ENCODE peak calls at places on chromosomes 5 and 9, in seven cellular contexts. N is mesenchymal stem cell; H is aorta; Z is sigmoid colon; P is CD8-positive, alpha-beta T cell; F is transverse colon; J is right atrium auricular region. L is an unnamed sample. For H3K36me3, the result is how much of the 10 kb centered on the place peaks cover.

GRCh38 chr5:27038476-27038875 is at the start of gene CDH9:
- DNase-seq in N (peak), H (no peak), Z (no peak), P (no peak), F (no peak), J (no peak), L (no peak)

GRCh38 chr5:168881427-168882149 is 302.4 kb upstream of the PANK3 start:
- DNase-seq in N (no peak), H (no peak), Z (no peak), P (no peak), F (no peak), J (no peak), L (no peak)

GRCh38 chr5:138425079-138425478 is 13.8 kb upstream of the REEP2 start:
- DNase-seq in N (no peak), H (no peak), Z (no peak), P (no peak), F (no peak), J (no peak), L (no peak)

GRCh38 chr5:140169410-140169809 is 5.6 kb upstream of the CYSTM1 start:
- DNase-seq in N (peak), H (no peak), Z (no peak), P (no peak), F (no peak), J (no peak), L (no peak)

GRCh38 chr5:53972314-53972713 is 338.1 kb downstream of the ARL15 start:
- DNase-seq in N (no peak), H (no peak), Z (no peak), P (no peak), F (no peak), J (no peak), L (no peak)

GRCh38 chr9:98081477-98082219 is 25.1 kb downstream of the NANS start:
- DNase-seq in N (peak), H (no peak), Z (no peak), P (no peak), F (peak), J (no peak), L (no peak)

GRCh38 chr5:126896170-126896717 is 119.3 kb downstream of the LMNB1 start:
- DNase-seq in N (no peak), H (no peak), Z (no peak), P (no peak), F (no peak), J (no peak), L (no peak)

GRCh38 chr9:129783516-129784361 is 19.2 kb upstream of the TOR1B start:
- DNase-seq in N (peak), H (peak), Z (peak), P (peak), F (peak), J (peak), L (peak)

GRCh38 chr5:110785356-110785755 is 46.5 kb downstream of the SLC25A46 start:
- DNase-seq in N (no peak), H (no peak), Z (no peak), P (no peak), F (no peak), J (no peak), L (no peak)

GRCh38 chr5:90421136-90421535 is 11.6 kb upstream of the CETN3 start:
- DNase-seq in N (peak), H (no peak), Z (no peak), P (no peak), F (peak), J (no peak), L (no peak)

GRCh38 chr5:139481122-139481533 is 1.4 kb downstream of the STING1 start:
- DNase-seq in N (no peak), H (peak), Z (peak), P (no peak), F (no peak), J (no peak), L (peak)

GRCh38 chr9:35698231-35698630 is 8.5 kb upstream of the TPM2 start:
- DNase-seq in N (no peak), H (no peak), Z (peak), P (no peak), F (no peak), J (no peak), L (no peak)

GRCh38 chr5:109195667-109196066 is 214.1 kb downstream of the PJA2 start:
- DNase-seq in N (no peak), H (no peak), Z (no peak), P (no peak), F (no peak), J (no peak), L (no peak)

GRCh38 chr9:88521308-88521707 is 13.7 kb upstream of the NXNL2 start:
- DNase-seq in N (no peak), H (peak), Z (no peak), P (no peak), F (no peak), J (no peak), L (no peak)
- H3K36me3 ChIP-seq in N (under half), H (under half), Z (under half), P (under half), F (under half), J (under half), L (under half)

GRCh38 chr9:69719368-69719767 is 40.4 kb downstream of the PTAR1 start:
- DNase-seq in N (peak), H (no peak), Z (no peak), P (no peak), F (no peak), J (no peak), L (no peak)
- H3K36me3 ChIP-seq in N (half or more), H (under half), Z (half or more), P (under half), F (under half), J (under half), L (under half)

DNA sequence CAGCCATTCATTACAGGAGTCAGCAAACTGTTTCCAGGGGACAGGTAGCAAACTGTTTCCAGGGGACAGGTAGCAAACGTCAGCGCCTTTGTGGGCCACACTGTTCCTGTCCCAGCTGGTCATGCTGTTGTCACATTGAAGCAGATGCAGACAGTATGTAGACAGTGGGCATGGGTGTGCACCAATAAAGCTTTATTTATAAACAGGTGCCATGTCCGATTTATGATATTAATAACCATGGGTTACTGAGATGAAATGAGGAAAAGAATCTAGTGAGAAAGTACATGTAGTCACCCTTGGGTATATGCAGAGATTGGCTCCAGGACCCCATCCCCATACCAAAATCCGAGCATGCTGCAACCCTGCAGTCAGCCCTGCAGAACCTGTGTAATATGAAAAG is 122.5 kb downstream of the EHMT1 start:
- DNase-seq in N (no peak), H (no peak), Z (no peak), P (no peak), F (no peak), J (no peak), L (no peak)
- H3K36me3 ChIP-seq in N (under half), H (under half), Z (under half), P (under half), F (under half), J (under half), L (under half)

DNA sequence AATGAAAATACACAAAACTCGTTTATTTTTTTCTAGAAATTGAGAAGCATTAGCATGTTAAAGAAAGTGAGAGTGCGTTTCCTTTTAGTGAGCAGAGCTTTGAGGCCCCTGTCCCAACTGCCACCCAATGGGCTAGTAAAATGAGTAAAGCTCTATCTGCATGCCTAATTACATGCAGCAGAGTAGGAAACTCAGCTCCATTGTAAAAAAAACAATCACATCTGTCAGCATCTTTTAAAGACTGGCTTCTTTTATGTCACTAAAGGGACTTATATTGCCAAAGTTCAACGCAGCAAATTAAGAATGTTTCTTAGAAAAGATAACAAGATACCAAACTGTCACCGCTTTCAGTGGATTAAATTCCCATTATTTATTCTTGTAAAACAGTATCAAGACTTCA is 154.0 kb downstream of the SNCAIP start:
- DNase-seq in N (no peak), H (no peak), Z (no peak), P (no peak), F (no peak), J (no peak), L (no peak)
- H3K36me3 ChIP-seq in N (under half), H (under half), Z (under half), P (under half), F (under half), J (under half), L (under half)

DNA sequence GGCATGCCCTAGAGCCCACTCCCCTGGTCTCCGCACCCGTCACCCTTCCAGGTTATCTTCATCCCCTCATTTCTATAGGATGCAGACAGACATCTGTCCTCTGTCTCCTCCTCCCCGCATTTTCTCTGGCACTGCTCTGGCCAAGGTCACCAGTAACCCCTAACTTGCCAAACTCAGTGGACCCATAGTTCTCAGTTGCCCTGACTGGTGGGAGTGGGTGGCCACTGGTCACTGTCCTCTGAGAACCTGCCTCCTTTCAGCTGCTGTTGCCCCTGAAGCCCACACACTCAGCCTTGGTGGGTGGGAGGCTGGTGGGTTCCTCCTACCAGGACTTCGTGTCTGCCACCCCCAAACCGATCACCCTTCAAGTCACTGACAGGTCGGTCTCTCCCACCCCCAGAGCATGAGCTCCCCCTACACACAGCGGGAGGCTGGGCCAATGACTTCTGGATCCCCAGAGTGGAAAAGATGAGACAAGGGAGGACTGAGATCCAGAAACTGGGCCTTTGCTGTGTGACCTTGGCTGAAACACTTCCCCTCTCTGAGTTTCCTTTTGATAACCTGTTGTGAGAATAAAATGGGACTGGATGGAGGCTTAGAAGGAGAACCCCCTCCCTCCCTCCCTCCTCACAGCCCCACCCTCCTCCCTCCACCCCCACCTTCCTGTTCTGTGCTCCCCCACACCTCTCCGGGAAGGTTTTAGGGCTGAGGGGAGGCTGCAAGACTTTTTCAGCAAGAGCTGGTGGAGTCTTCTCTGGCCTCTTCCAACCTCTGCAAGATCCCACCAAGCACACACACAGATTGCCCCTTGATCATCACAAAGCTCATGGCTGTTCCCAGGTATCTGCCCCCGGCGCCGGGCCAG is 2.4 kb upstream of the DBN1 start:
- DNase-seq in N (peak), H (no peak), Z (no peak), P (no peak), F (no peak), J (no peak), L (no peak)
- H3K36me3 ChIP-seq in N (under half), H (under half), Z (under half), P (under half), F (under half), J (under half), L (under half)

DNA sequence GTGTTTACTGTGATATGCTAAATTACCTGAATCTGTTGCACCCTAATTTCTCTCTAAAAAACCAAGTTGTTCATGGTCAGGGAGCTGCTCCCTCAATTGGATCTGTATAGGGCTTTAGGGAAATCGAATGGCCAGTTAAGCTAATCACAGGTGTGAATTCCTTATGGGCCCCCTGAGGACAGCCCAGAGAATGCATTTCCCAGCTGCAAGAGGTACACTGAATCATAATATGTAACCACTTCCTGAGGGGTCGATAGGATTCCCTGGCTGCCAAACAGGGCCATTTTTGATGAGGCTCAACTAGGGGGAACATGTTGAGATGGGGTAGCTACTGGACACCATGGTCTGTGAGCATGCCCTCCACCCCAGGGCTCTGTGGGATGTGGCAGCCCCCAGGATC is 478.6 kb downstream of the CCDC171 start:
- DNase-seq in N (no peak), H (no peak), Z (no peak), P (no peak), F (no peak), J (no peak), L (no peak)
- H3K36me3 ChIP-seq in N (under half), H (under half), Z (under half), P (under half), F (under half), J (under half), L (under half)

L was measured in lung.